ENCODE peak calls at places on chromosomes 11 and 22, in five cellular contexts. F is mesenchymal stem cell, G is MM.1S, T is mesendoderm, P is GM12878. C is an unnamed sample.

GRCh38 chr11:130168105-130168504 is 8.5 kb downstream of the ST14 start:
- DNase-seq in G (no peak), F (no peak), P (no peak), T (no peak), C (no peak)

GRCh38 chr22:45934659-45935341 is 42.2 kb downstream of the WNT7B start:
- DNase-seq in T (no peak), F (peak; percentile 6), P (no peak), G (no peak), C (no peak)

GRCh38 chr11:66068923-66069714 is 953 bp upstream of the PACS1 start:
- DNase-seq in P (no peak), T (peak; percentile 85), G (peak; percentile 85), F (peak; percentile 96), C (peak; percentile 78)

GRCh38 chr22:38879102-38879729 is 7.2 kb upstream of the CBX6 start:
- DNase-seq in F (no peak), P (no peak), T (no peak), G (no peak), C (no peak)

GRCh38 chr11:2582436-2582931 is 117.3 kb downstream of the KCNQ1OT1 start:
- DNase-seq in G (no peak), F (no peak), P (no peak), T (no peak), C (peak; percentile 56)

GRCh38 chr11:117437791-117438130 is 110.1 kb downstream of the CEP164 start:
- DNase-seq in F (no peak), G (no peak), P (no peak), T (no peak), C (no peak)

GRCh38 chr11:2299773-2300172 is 1.9 kb downstream of the C11orf21 start:
- DNase-seq in T (no peak), F (no peak), P (no peak), G (no peak), C (peak; percentile 40)

GRCh38 chr11:2451336-2451735 is 6.5 kb downstream of the KCNQ1 start:
- DNase-seq in F (no peak), P (no peak), G (no peak), T (no peak), C (no peak)

GRCh38 chr22:35352214-35353111 is 28.4 kb upstream of the HMOX1 start:
- DNase-seq in F (no peak), P (no peak), G (peak; percentile 80), T (peak; percentile 68), C (peak; percentile 89)

GRCh38 chr11:26958650-26959049 is 35.3 kb upstream of the FIBIN start:
- DNase-seq in P (no peak), G (peak; percentile 77), T (no peak), F (no peak), C (no peak)

DNA sequence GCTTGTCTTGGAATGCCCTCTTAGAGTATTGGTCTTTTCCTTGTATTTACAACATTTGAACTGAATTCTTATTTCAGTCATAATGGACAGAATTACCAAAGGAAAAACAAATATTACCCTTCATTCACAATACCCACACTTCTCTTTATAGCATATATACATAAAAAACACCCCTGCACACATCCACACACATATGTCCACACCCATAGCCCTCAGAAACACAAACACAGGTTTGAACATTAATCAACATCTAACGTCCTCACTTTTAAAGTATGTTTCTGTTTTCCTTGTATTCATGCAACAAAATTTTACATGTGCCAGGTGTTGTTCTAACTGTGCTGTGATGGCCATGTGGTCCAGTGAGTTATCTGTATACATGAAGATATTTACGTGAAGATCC is 11.6 kb upstream of the NXPE2 start:
- DNase-seq in F (no peak), G (no peak), P (no peak), T (no peak), C (no peak)
- H3K27ac ChIP-seq in F (no peak overlapping the region), G (no peak overlapping the region), P (no peak overlapping the region), T (no peak overlapping the region), C (no peak overlapping the region)

GRCh38 chr11:15146271-15147003 is 31.7 kb downstream of the INSC start:
- DNase-seq in G (no peak), F (no peak), P (no peak), T (peak; percentile 31), C (no peak)
- H3K9ac ChIP-seq in G (no peak overlapping the region), F (peak overlapping the region; percentile 50), P (no peak overlapping the region), T (no peak overlapping the region), C (no peak overlapping the region)

GRCh38 chr11:45361551-45361950 is 75.4 kb upstream of the SYT13 start:
- DNase-seq in P (no peak), T (no peak), F (no peak), G (no peak), C (peak; percentile 20)

GRCh38 chr11:45366839-45367238 is 80.7 kb upstream of the SYT13 start:
- DNase-seq in F (no peak), P (no peak), G (no peak), T (no peak), C (no peak)

GRCh38 chr11:45366196-45366595 is 80.1 kb upstream of the SYT13 start:
- DNase-seq in F (peak; percentile 6), G (no peak), P (no peak), T (no peak), C (no peak)

GRCh38 chr11:45362636-45363035 is 76.5 kb upstream of the SYT13 start:
- DNase-seq in G (no peak), F (no peak), T (no peak), P (no peak), C (no peak)
- H3K27me3 ChIP-seq in G (no peaks in the 10 kb centered on the region), F (peaks cover 92% of the 10 kb centered on the region), T (no peaks in the 10 kb centered on the region), P (peaks cover 2% of the 10 kb centered on the region), C (no peaks in the 10 kb centered on the region)

DNA sequence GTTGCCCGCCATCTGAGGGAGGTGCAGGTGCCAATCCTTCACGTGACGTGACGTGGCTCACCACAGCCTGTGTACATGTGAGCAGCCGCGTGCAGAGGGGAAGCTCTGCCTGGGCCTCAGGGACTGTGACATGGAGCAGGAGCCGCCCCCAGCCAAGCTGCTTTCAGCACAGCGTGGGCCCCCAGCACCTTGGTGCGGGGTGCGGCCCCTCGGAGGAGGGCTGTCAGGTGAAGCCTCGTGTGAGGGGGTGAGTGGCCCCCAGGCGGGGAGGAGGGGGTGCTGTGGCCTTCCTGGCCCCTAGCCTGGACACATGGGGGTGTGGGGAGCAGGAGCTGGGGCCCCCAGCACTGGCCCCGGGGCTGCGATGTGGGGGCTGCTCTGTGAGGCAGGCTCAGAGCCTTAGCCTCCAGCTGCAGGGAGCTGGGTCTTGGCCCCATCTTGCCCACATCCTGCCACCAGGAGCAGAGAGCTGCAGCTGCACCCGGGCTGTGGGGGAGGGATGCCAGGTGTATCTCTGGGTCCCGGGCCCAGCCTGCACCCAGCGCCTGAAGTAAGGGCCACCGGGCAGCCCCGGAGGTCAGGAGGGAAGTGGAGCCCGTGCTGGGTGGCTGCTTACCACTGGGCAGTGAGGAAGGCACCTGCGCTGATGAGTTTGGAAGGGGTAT is at the start of gene ADORA2A:
- DNase-seq in T (no peak), F (no peak), P (peak; percentile 35), G (peak; percentile 91), C (no peak)
- H3K27ac ChIP-seq in T (no peak within 1 kb of the TSS), F (no peak within 1 kb of the TSS), P (peak within 1 kb of the TSS; percentile 89), G (peak within 1 kb of the TSS; percentile 96), C (no peak within 1 kb of the TSS)

GRCh38 chr11:13101836-13102574 is 92.9 kb downstream of the RASSF10 start:
- DNase-seq in G (no peak), P (no peak), F (no peak), T (no peak), C (no peak)

GRCh38 chr11:13102575-13102840 is 93.4 kb downstream of the RASSF10 start:
- DNase-seq in G (no peak), T (no peak), P (no peak), F (no peak), C (no peak)

GRCh38 chr11:13094930-13095687 is 86.0 kb downstream of the RASSF10 start:
- DNase-seq in T (no peak), F (no peak), P (no peak), G (no peak), C (no peak)

GRCh38 chr11:13098890-13099289 is 89.8 kb downstream of the RASSF10 start:
- DNase-seq in G (no peak), P (no peak), F (no peak), T (no peak), C (no peak)

GRCh38 chr11:13098067-13098466 is 89.0 kb downstream of the RASSF10 start:
- DNase-seq in P (no peak), F (no peak), G (no peak), T (peak; percentile 51), C (no peak)
- H3K9ac ChIP-seq in P (no peak overlapping the region), F (no peak overlapping the region), G (no peak overlapping the region), T (no peak overlapping the region), C (no peak overlapping the region)